ENCODE peak calls at places on chromosome 21, in nine cellular contexts. G is Caco-2; Z is dorsolateral prefrontal cortex; B is Peyer's patch; T is PC-3; I is mammary epithelial cell; W is HCT116; A is lung; M is naive thymus-derived CD4-positive, alpha-beta T cell. C is an unnamed sample.

GRCh38 chr21:34580181-34580700 is 34.7 kb downstream of the RCAN1 start:
- DNase-seq in G (no peak), Z (no peak), B (no peak), T (no peak), I (peak; percentile 46), W (no peak), A (no peak), M (no peak), C (no peak)

GRCh38 chr21:15130751-15131150 is 66.0 kb upstream of the NRIP1 start:
- DNase-seq in G (no peak), Z (no peak), B (no peak), T (peak; percentile 21), I (peak; percentile 19), W (no peak), A (no peak), M (no peak), C (no peak)

GRCh38 chr21:43608225-43608624 is 51.1 kb downstream of the HSF2BP start:
- DNase-seq in G (no peak), Z (no peak), B (no peak), T (peak; percentile 51), I (peak; percentile 90), W (no peak), A (no peak), M (no peak), C (no peak)

GRCh38 chr21:28805885-28806284 is 186.8 kb downstream of the LTN1 start:
- DNase-seq in G (no peak), Z (no peak), B (no peak), T (peak; percentile 65), I (no peak), W (no peak), A (no peak), M (no peak), C (no peak)

GRCh38 chr21:16305686-16306085 is 575.9 kb downstream of the USP25 start:
- DNase-seq in G (no peak), Z (no peak), B (no peak), T (no peak), I (peak; percentile 55), W (no peak), A (no peak), M (no peak), C (no peak)

GRCh38 chr21:23223882-23224281 is 2225.7 kb downstream of the NCAM2 start:
- DNase-seq in G (no peak), Z (no peak), B (no peak), T (no peak), I (no peak), W (no peak), A (no peak), M (no peak), C (peak; percentile 35)

GRCh38 chr21:27079807-27080206 is 112.9 kb upstream of the ADAMTS5 start:
- DNase-seq in G (no peak), Z (no peak), B (no peak), T (no peak), I (no peak), W (no peak), A (no peak), M (no peak), C (no peak)

GRCh38 chr21:26982767-26983166 is 15.9 kb upstream of the ADAMTS5 start:
- DNase-seq in G (no peak), Z (no peak), B (no peak), T (peak; percentile 75), I (peak; percentile 82), W (no peak), A (no peak), M (no peak), C (no peak)

GRCh38 chr21:31252611-31253010 is 91.5 kb downstream of the TIAM1 start:
- DNase-seq in G (no peak), Z (no peak), B (no peak), T (no peak), I (no peak), W (no peak), A (no peak), M (no peak), C (peak; percentile 36)

GRCh38 chr21:15986277-15986676 is 256.5 kb downstream of the USP25 start:
- DNase-seq in G (no peak), Z (no peak), B (no peak), T (no peak), I (no peak), W (no peak), A (no peak), M (no peak), C (no peak)

DNA sequence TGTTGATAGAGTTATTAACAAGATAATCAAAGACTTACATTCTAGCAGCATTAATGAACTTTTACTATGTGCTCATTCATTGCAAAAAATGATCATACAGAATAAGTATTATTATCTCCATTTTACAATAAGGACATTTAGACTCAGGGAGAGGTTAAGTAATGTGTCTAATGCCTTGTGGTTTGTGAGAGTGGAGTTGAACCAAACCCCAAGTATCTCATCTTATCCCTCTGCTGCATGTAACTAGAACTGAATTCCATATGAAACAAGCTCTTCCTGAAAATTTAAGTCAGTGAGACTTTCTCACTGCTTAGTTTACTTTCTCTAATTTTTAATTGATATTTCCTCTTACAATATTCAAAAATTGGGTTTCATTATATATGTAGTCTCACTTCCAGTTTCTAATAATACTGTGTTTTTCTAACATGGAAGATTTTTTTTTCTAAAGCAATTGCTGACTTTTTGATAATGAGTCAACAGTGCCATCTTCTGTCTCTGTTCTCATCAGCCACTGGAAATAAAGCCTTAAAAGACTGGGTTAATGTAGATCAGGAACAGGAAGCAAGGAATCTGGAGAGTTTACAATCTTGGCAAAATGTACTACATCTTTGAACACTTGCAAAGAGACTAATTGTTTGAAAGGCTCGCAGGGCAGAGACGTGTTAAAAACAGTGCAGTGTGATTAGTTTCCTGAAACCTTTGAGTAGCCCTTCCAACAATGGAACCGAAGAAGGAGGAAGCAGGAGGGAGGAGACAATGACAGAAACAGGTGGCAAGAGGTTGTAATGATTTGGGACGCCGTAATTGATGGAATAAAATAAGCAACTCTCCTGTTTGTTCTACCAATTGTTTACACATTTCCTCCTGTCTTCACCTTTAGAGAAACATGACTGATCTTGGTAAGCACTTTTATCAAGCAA is 567.6 kb downstream of the MRPL39 start:
- DNase-seq in G (peak; percentile 1), Z (no peak), B (no peak), T (peak; percentile 47), I (no peak), W (no peak), A (no peak), M (no peak), C (peak; percentile 27)
- H3K4me3 ChIP-seq in G (no peak overlapping the region), Z (peak overlapping the region; percentile 14), B (no peak overlapping the region), T (peak overlapping the region; percentile 50), I (no peak overlapping the region), W (no peak overlapping the region), A (no peak overlapping the region), M (no peak overlapping the region), C (no peak overlapping the region)

GRCh38 chr21:36689324-36689723 is 9.6 kb upstream of the SIM2 start:
- DNase-seq in G (no peak), Z (no peak), B (no peak), T (no peak), I (no peak), W (no peak), A (no peak), M (no peak), C (no peak)

GRCh38 chr21:36684957-36685714 is 13.8 kb upstream of the SIM2 start:
- DNase-seq in G (no peak), Z (no peak), B (no peak), T (no peak), I (no peak), W (no peak), A (no peak), M (no peak), C (no peak)

GRCh38 chr21:36686955-36687354 is 12.0 kb upstream of the SIM2 start:
- DNase-seq in G (no peak), Z (no peak), B (no peak), T (no peak), I (no peak), W (no peak), A (no peak), M (no peak), C (no peak)

GRCh38 chr21:36690637-36691538 is 8.0 kb upstream of the SIM2 start:
- DNase-seq in G (no peak), Z (no peak), B (no peak), T (no peak), I (no peak), W (no peak), A (no peak), M (no peak), C (no peak)

GRCh38 chr21:36688324-36688723 is 10.6 kb upstream of the SIM2 start:
- DNase-seq in G (no peak), Z (no peak), B (no peak), T (no peak), I (no peak), W (no peak), A (no peak), M (no peak), C (no peak)
- H3K27me3 ChIP-seq in G (no peaks in the 10 kb centered on the region), Z (peaks cover 58% of the 10 kb centered on the region), B (peaks cover 24% of the 10 kb centered on the region), T (no peaks in the 10 kb centered on the region), I (peaks cover 31% of the 10 kb centered on the region), W (no peaks in the 10 kb centered on the region), A (peaks cover 19% of the 10 kb centered on the region), M (peaks cover 5% of the 10 kb centered on the region), C (peaks cover 70% of the 10 kb centered on the region)

GRCh38 chr21:40844935-40845334 is 2.0 kb downstream of the DSCAM start:
- DNase-seq in G (no peak), Z (no peak), B (no peak), T (no peak), I (peak; percentile 68), W (no peak), A (no peak), M (no peak), C (no peak)
- H3K4me3 ChIP-seq in G (no peak overlapping the region), Z (peak overlapping the region; percentile 48), B (no peak overlapping the region), T (no peak overlapping the region), I (peak overlapping the region; percentile 78), W (no peak overlapping the region), A (no peak overlapping the region), M (no peak overlapping the region), C (no peak overlapping the region)

GRCh38 chr21:42247716-42248115 is 28.8 kb downstream of the ABCG1 start:
- DNase-seq in G (no peak), Z (no peak), B (no peak), T (no peak), I (no peak), W (no peak), A (no peak), M (no peak), C (no peak)
- H3K27me3 ChIP-seq in G (no peaks in the 10 kb centered on the region), Z (no peaks in the 10 kb centered on the region), B (no peaks in the 10 kb centered on the region), T (peaks cover 25% of the 10 kb centered on the region), I (no peaks in the 10 kb centered on the region), W (no peaks in the 10 kb centered on the region), A (no peaks in the 10 kb centered on the region), M (no peaks in the 10 kb centered on the region), C (peaks cover 12% of the 10 kb centered on the region)

DNA sequence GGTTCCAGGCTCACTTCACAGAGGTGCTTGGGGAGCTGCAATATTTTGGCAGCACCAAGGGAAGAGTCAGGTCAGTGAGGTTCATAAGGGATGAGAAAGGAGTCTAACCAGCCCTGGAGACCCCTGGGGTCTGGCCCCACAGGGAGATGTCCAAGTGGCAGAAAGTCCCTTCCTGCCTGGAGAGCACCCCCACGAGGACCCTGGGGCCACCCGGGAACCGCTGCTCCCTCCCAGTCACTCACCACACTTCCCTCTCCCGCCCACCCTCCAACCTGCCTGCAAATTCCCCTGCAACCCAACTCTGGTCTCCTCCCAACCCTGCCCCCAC is 6.5 kb upstream of the ITGB2 start:
- DNase-seq in G (no peak), Z (no peak), B (no peak), T (no peak), I (no peak), W (no peak), A (no peak), M (no peak), C (no peak)
- H3K4me3 ChIP-seq in G (no peak overlapping the region), Z (no peak overlapping the region), B (no peak overlapping the region), T (peak overlapping the region; percentile 63), I (no peak overlapping the region), W (peak overlapping the region; percentile 6), A (no peak overlapping the region), M (peak overlapping the region; percentile 100), C (no peak overlapping the region)